ENCODE peak calls at places on chromosomes 6 and 20, in eight cellular contexts. P, E, S, M, W, D, A and K are unnamed samples.

GRCh38 chr6:144365176-144365710 is 80.1 kb downstream of the UTRN start:
- DNase-seq in S (no peak), W (peak; percentile 69), E (no peak), M (no peak), D (no peak), A (no peak), P (no peak), K (no peak)

GRCh38 chr6:30227763-30228487 is 14.7 kb upstream of the TRIM26 start:
- DNase-seq in S (no peak), M (no peak), E (no peak), W (no peak), P (no peak), D (no peak), A (no peak), K (no peak)

GRCh38 chr6:169962604-169963469 is 211.4 kb downstream of the ERMARD start:
- DNase-seq in E (no peak), A (no peak), S (peak; percentile 10), P (peak; percentile 20), W (no peak), D (no peak), M (no peak), K (no peak)

GRCh38 chr6:130298258-130298657 is 67.6 kb upstream of the TMEM200A start:
- DNase-seq in P (no peak), M (no peak), E (no peak), S (no peak), D (no peak), W (no peak), A (no peak), K (no peak)

GRCh38 chr6:501891-502601 is 110.5 kb downstream of the IRF4 start:
- DNase-seq in E (no peak), W (no peak), S (no peak), M (no peak), P (no peak), D (no peak), A (peak; percentile 15), K (no peak)

GRCh38 chr6:67896476-67896875 is 738.6 kb upstream of the ADGRB3 start:
- DNase-seq in A (peak; percentile 76), P (no peak), S (no peak), E (no peak), D (no peak), M (no peak), W (no peak), K (peak; percentile 40)

GRCh38 chr20:33649201-33649631 is 12.9 kb upstream of the C20orf144 start:
- DNase-seq in E (no peak), P (peak; percentile 71), A (peak; percentile 66), D (no peak), S (peak; percentile 67), W (no peak), M (no peak), K (no peak)

GRCh38 chr6:116949964-116950363 is 72.9 kb downstream of the RFX6 start:
- DNase-seq in P (no peak), D (no peak), M (no peak), E (peak; percentile 44), S (no peak), A (no peak), W (no peak), K (no peak)

GRCh38 chr6:11258260-11259237 is 26.1 kb upstream of the NEDD9 start:
- DNase-seq in S (no peak), W (no peak), E (no peak), D (no peak), M (no peak), A (no peak), P (no peak), K (no peak)

GRCh38 chr20:6562111-6562510 is 205.4 kb upstream of the BMP2 start:
- DNase-seq in D (peak; percentile 82), M (no peak), S (no peak), P (no peak), A (peak; percentile 70), W (peak; percentile 99), E (no peak), K (no peak)

GRCh38 chr6:2753116-2753489 is 2.4 kb upstream of the MYLK4 start:
- DNase-seq in P (no peak), A (no peak), D (no peak), S (no peak), M (no peak), E (no peak), W (no peak), K (no peak)

GRCh38 chr6:78629154-78629721 is 238.1 kb upstream of the IRAK1BP1 start:
- DNase-seq in A (peak; percentile 25), P (no peak), S (no peak), D (no peak), W (peak; percentile 26), E (peak; percentile 72), M (no peak), K (no peak)

GRCh38 chr6:67353861-67354260 is 1281.2 kb upstream of the ADGRB3 start:
- DNase-seq in S (no peak), A (no peak), E (no peak), W (no peak), D (no peak), P (no peak), M (no peak), K (no peak)

GRCh38 chr20:34143951-34144350 is 31.9 kb upstream of the EIF2S2 start:
- DNase-seq in P (no peak), A (no peak), E (no peak), W (peak; percentile 24), S (no peak), D (no peak), M (no peak), K (peak; percentile 45)

GRCh38 chr6:79985128-79985527 is 19.3 kb upstream of the TTK start:
- DNase-seq in M (no peak), A (no peak), W (no peak), P (no peak), S (no peak), E (no peak), D (no peak), K (no peak)

GRCh38 chr6:143279385-143279784 is 171.1 kb downstream of the ADAT2 start:
- DNase-seq in S (no peak), A (peak; percentile 15), E (peak; percentile 64), D (peak; percentile 16), P (no peak), W (peak; percentile 24), M (no peak), K (peak; percentile 28)

GRCh38 chr20:62027698-62028321 is 37.9 kb downstream of the TAF4 start:
- DNase-seq in A (no peak), S (no peak), E (no peak), W (no peak), P (no peak), M (no peak), D (no peak), K (no peak)

GRCh38 chr6:63814459-63814858 is 178.9 kb downstream of the PHF3 start:
- DNase-seq in D (no peak), A (no peak), P (no peak), M (no peak), E (no peak), W (no peak), S (no peak), K (no peak)

GRCh38 chr20:49877254-49877990 is 37.9 kb downstream of the SPATA2 start:
- DNase-seq in W (no peak), M (no peak), P (no peak), D (no peak), A (no peak), S (no peak), E (no peak), K (no peak)

DNA sequence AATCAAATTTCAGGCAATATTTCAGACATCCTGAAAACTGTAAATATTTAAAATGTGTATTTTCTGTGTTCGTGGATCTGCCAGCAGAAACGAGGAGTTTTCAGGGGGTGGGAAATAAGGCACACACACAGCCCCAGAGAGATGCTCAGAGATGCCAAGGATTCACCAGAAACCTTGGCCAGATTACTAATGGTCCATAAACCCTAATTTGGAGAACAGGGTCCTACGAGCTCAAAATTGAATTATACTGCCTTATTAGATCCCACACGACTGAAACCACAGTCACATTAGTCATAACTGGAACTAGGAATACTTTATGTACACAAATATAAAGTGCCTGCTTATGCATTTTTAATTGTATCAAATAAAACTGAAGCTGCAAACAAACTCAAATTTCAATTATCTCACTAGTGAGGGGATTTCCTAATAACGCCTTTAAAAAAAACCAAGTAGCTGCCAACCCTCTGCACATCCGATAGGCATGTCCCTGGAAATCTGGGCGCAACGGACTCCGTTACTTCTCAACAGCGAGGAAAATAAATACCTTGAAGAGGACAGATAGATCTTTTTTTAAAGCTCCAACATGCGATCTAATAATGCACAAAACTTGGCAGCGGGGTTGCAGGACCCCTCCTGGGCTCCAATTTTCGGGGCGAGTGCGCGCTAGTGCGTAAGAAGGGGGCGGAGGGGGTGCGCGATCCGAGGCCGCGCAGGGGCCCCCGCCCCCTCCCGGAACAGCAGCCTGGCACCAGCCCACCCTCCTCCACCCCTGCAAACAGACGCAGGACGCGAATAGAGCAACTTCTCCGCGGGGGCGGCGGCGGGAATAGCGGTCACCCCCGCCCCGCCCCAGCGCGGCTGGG is 887 bp downstream of the CHD6 start:
- DNase-seq in P (no peak), W (peak; percentile 49), A (peak; percentile 47), D (peak; percentile 24), M (peak; percentile 32), E (peak; percentile 55), S (peak; percentile 32), K (peak; percentile 50)
- H3K27ac ChIP-seq in P (peak overlapping the region; percentile 90), W (no peak overlapping the region), A (peak overlapping the region; percentile 53), D (peak overlapping the region; percentile 27), M (peak overlapping the region; percentile 55), E (peak overlapping the region; percentile 78), S (peak overlapping the region; percentile 63), K (peak overlapping the region; percentile 97)

GRCh38 chr6:150025201-150025917 is at the start of gene RAET1L:
- DNase-seq in D (peak; percentile 88), M (no peak), A (peak; percentile 37), P (peak; percentile 47), S (no peak), E (peak; percentile 43), W (peak; percentile 35), K (no peak)
- H3K27me3 ChIP-seq in D (no peaks in the 10 kb centered on the region), M (peaks cover 16% of the 10 kb centered on the region), A (peaks cover 25% of the 10 kb centered on the region), P (no peaks in the 10 kb centered on the region), S (no peaks in the 10 kb centered on the region), E (peaks cover 60% of the 10 kb centered on the region), W (peaks cover 28% of the 10 kb centered on the region), K (peaks cover 90% of the 10 kb centered on the region)

DNA sequence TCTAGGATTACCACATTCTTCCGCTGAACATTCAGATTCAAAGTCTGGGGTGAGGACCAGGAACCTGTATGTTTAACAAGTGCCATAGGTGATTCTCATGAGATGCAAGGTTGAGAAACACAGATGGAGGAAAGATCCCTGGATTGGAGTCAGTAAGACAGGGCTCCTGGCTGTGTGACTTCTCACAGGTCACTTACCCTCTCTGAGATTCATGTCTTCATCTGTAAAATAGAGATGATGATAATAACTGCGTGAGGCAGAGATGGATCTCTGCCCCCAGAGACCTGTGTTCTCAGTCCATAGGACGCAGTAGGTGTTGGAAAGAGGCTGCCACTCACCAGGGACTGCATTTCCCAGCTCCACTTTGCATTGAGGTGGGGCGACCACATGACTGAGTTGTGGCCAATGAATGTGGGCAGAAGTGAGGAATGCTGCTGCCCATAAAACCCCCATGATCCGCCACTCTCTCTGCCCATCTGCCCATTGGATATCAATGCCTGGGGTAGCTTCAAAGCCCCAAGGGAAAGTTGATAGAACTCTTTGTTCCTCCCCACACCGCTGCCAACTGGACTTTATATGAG is 13.6 kb upstream of the GDAP1L1 start:
- DNase-seq in W (no peak), S (no peak), M (no peak), P (no peak), E (no peak), A (no peak), D (no peak), K (no peak)
- H3K4me3 ChIP-seq in W (no peak overlapping the region), S (no peak overlapping the region), M (no peak overlapping the region), P (no peak overlapping the region), E (no peak overlapping the region), A (no peak overlapping the region), D (no peak overlapping the region), K (no peak overlapping the region)

DNA sequence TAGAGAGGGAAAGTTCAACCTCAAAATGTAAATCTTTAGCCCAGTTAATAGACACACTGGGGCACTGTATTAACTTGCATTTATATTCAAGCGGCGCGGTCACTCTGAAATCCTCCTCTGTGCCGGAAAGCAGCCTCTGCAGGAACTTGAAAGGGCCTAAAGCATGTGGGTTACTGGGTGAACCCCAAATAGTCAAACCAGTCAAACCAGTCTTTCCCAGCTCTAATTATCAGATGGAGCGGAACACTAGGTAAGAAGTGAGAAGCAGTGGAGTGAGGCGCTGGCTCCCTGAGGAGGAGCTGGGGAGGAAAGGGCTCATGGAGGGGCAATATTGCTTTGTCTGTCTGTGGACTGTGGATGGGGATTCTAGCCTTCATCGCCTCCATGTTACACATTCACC is 531.3 kb downstream of the QKI start:
- DNase-seq in P (peak; percentile 31), W (no peak), D (no peak), S (no peak), A (no peak), M (no peak), E (peak; percentile 54), K (no peak)
- H3K27ac ChIP-seq in P (peak overlapping the region; percentile 35), W (no peak overlapping the region), D (no peak overlapping the region), S (no peak overlapping the region), A (no peak overlapping the region), M (no peak overlapping the region), E (no peak overlapping the region), K (no peak overlapping the region)